ENCODE peak calls at places on chromosomes 12 and 14, in ten cellular contexts. K is upper lobe of left lung, W is stomach, P is Peyer's patch, S is tibial nerve, D is HCT116, L is HepG2, A is ovary, I is uterus, V is spleen. C is an unnamed sample. For H3K36me3, the result is how much of the 10 kb centered on the place peaks cover.

GRCh38 chr12:128486951-128487350 is 220.0 kb downstream of the TMEM132C start:
- DNase-seq in K (no peak), W (no peak), P (no peak), S (no peak), D (no peak), L (no peak), A (no peak), I (peak), V (no peak), C (no peak)

GRCh38 chr14:34003691-34004090 is 52.8 kb upstream of the EGLN3 start:
- DNase-seq in K (no peak), W (no peak), P (no peak), S (no peak), D (no peak), L (no peak), A (no peak), I (peak), V (no peak), C (no peak)

GRCh38 chr12:70920251-70920851 is at the start of gene PTPRR:
- DNase-seq in K (peak), W (no peak), P (no peak), S (no peak), D (no peak), L (no peak), A (peak), I (no peak), V (no peak), C (no peak)

GRCh38 chr14:79549515-79549914 is 661.8 kb downstream of the DIO2 start:
- DNase-seq in K (no peak), W (no peak), P (no peak), S (no peak), D (no peak), L (no peak), A (no peak), I (no peak), V (no peak), C (no peak)

GRCh38 chr14:100530270-100531072 is 56.7 kb downstream of the BEGAIN start:
- DNase-seq in K (peak), W (no peak), P (no peak), S (peak), D (no peak), L (no peak), A (peak), I (no peak), V (peak), C (no peak)

GRCh38 chr12:128745772-128746689 is 77.7 kb downstream of the SLC15A4 start:
- DNase-seq in K (no peak), W (no peak), P (no peak), S (no peak), D (no peak), L (no peak), A (no peak), I (no peak), V (no peak), C (no peak)

GRCh38 chr12:106409898-106410297 is 52.4 kb downstream of the POLR3B start:
- DNase-seq in K (no peak), W (no peak), P (no peak), S (no peak), D (no peak), L (no peak), A (no peak), I (no peak), V (no peak), C (no peak)

GRCh38 chr14:54291491-54292191 is 105.2 kb upstream of the CDKN3 start:
- DNase-seq in K (peak), W (no peak), P (no peak), S (no peak), D (no peak), L (peak), A (no peak), I (no peak), V (no peak), C (no peak)

GRCh38 chr12:132700212-132700913 is 10.3 kb upstream of the PGAM5 start:
- DNase-seq in K (no peak), W (no peak), P (no peak), S (no peak), D (no peak), L (peak), A (no peak), I (no peak), V (no peak), C (no peak)

GRCh38 chr12:126700115-126700514 is 1566.9 kb upstream of the TMEM132C start:
- DNase-seq in K (no peak), W (no peak), P (no peak), S (no peak), D (no peak), L (no peak), A (no peak), I (no peak), V (no peak), C (no peak)

GRCh38 chr14:103434868-103435442 is 49.7 kb downstream of the MARK3 start:
- DNase-seq in K (no peak), W (no peak), P (no peak), S (no peak), D (no peak), L (no peak), A (no peak), I (no peak), V (no peak), C (no peak)

GRCh38 chr12:112788205-112788604 is 3.3 kb upstream of the RPH3A start:
- DNase-seq in K (no peak), W (no peak), P (no peak), S (no peak), D (no peak), L (no peak), A (no peak), I (no peak), V (no peak), C (no peak)

GRCh38 chr12:132330549-132330881 is 1.1 kb upstream of the GALNT9 start:
- DNase-seq in K (no peak), W (no peak), P (no peak), S (no peak), D (no peak), L (no peak), A (no peak), I (no peak), V (no peak), C (no peak)

GRCh38 chr12:130517588-130517987 is 179.9 kb downstream of the PIWIL1 start:
- DNase-seq in K (no peak), W (no peak), P (no peak), S (no peak), D (no peak), L (no peak), A (no peak), I (no peak), V (no peak), C (no peak)

GRCh38 chr14:23544511-23545447 is 6.8 kb downstream of the ZFHX2 start:
- DNase-seq in K (no peak), W (no peak), P (no peak), S (no peak), D (no peak), L (no peak), A (no peak), I (no peak), V (peak), C (no peak)

GRCh38 chr12:76340680-76341435 is 7.4 kb downstream of the BBS10 start:
- DNase-seq in K (no peak), W (no peak), P (no peak), S (peak), D (no peak), L (no peak), A (no peak), I (no peak), V (no peak), C (no peak)
- TF ChIP-seq CTCF in K (no peak), W (no peak), P (no peak), S (no peak), D (no peak), L (no peak), A (no peak), I (no peak), V (no peak), C (no peak)

DNA sequence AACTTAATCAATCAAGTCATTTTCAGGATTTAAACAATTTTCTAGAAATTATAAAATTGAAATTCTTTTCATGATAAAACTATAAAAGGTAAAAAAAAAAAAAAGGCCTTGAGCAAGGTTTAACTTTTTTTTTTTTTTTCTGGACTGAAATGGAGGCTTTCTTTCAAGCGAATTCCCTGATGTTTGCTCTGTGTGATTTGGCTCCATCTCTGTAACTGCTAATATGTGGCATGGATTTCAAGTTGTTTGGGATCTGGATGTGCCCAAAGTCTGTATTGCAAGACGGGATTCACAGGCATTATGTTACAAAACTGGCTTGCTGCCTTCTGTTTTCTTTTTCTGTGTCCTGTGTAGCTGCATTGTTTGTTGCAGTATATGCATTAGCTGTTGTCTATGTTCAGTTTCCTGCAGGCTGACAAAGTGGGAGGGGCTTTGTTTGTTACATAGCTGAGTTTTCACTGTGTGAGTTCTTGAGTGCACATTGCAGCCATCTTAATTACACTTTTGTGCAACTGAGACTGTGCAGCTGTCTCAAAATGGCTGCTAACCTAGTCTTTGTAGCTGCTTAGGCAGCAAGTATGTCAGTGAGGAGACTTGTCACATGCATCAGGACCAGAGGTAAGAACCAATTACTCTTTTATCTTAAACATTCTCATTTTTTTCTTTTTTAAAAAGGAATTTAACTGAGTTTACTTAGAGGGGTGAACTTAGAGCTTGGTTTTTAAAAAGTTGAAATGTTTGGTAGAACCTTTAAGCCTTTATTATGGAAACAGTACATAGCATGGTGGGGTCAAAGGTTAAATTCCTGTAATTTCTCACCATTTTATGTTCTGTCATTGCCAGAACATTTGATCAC is 19.5 kb downstream of the ATF7IP start:
- DNase-seq in K (no peak), W (peak), P (peak), S (peak), D (peak), L (peak), A (peak), I (peak), V (no peak), C (peak)
- TF ChIP-seq POLR2A in K (no peak), W (no peak), P (peak), S (no peak), D (no peak), L (peak), A (no peak), I (no peak), V (no peak), C (no peak)

GRCh38 chr12:6529291-6529737 is 5.0 kb upstream of the GAPDH start:
- DNase-seq in K (no peak), W (no peak), P (no peak), S (no peak), D (no peak), L (no peak), A (no peak), I (no peak), V (no peak), C (no peak)

GRCh38 chr12:6528539-6529235 is 5.6 kb upstream of the GAPDH start:
- DNase-seq in K (no peak), W (no peak), P (no peak), S (no peak), D (no peak), L (no peak), A (no peak), I (no peak), V (no peak), C (no peak)

GRCh38 chr12:6526201-6526600 is 8.1 kb upstream of the GAPDH start:
- DNase-seq in K (no peak), W (no peak), P (no peak), S (no peak), D (no peak), L (no peak), A (no peak), I (no peak), V (no peak), C (no peak)

GRCh38 chr12:6526766-6527525 is 7.4 kb upstream of the GAPDH start:
- DNase-seq in K (no peak), W (no peak), P (no peak), S (no peak), D (no peak), L (no peak), A (no peak), I (no peak), V (no peak), C (no peak)

GRCh38 chr12:6527711-6528110 is 6.6 kb upstream of the GAPDH start:
- DNase-seq in K (no peak), W (no peak), P (no peak), S (no peak), D (no peak), L (no peak), A (no peak), I (no peak), V (no peak), C (no peak)
- H3K36me3 ChIP-seq in K (under half), W (half or more), P (under half), S (under half), D (under half), L (under half), A (under half), I (under half), V (half or more), C (under half)

GRCh38 chr14:47442206-47442605 is 233.2 kb downstream of the MDGA2 start:
- DNase-seq in K (no peak), W (no peak), P (no peak), S (no peak), D (peak), L (peak), A (no peak), I (no peak), V (no peak), C (no peak)
- TF ChIP-seq CTCF in K (no peak), W (no peak), P (no peak), S (no peak), D (peak), L (peak), A (no peak), I (no peak), V (no peak), C (no peak)

GRCh38 chr14:105889666-105890473 is 363.5 kb downstream of the TMEM121 start:
- DNase-seq in K (peak), W (no peak), P (no peak), S (no peak), D (no peak), L (no peak), A (peak), I (peak), V (peak), C (no peak)
- TF ChIP-seq POLR2A in K (no peak), W (no peak), P (no peak), S (no peak), D (no peak), L (no peak), A (no peak), I (no peak), V (no peak), C (no peak)